ENCODE peak calls at places on chromosome 6, in seven cellular contexts. H, B, A, M, E, G and Z are unnamed samples. For H3K4me1 and H3K36me3, the result is how much of the 10 kb centered on the place peaks cover.

GRCh38 chr6:163651910-163652309 is 237.4 kb downstream of the QKI start:
- DNase-seq in A (no peak), H (no peak), M (no peak), G (no peak), E (no peak), B (no peak), Z (no peak)

GRCh38 chr6:41638002-41638800 is at the start of gene MDFI:
- DNase-seq in E (peak), M (no peak), A (no peak), B (no peak), H (no peak), G (no peak), Z (no peak)

GRCh38 chr6:119312875-119313338 is 36.7 kb downstream of the MAN1A1 start:
- DNase-seq in G (no peak), M (peak), H (no peak), B (no peak), E (no peak), A (no peak), Z (no peak)

GRCh38 chr6:159966981-159967380 is 1.9 kb upstream of the IGF2R start:
- DNase-seq in A (no peak), B (no peak), H (no peak), M (no peak), E (no peak), G (no peak), Z (no peak)

GRCh38 chr6:138309695-138310094 is 68.0 kb upstream of the SMIM28 start:
- DNase-seq in A (no peak), B (no peak), M (no peak), H (no peak), G (peak), E (no peak), Z (no peak)

GRCh38 chr6:111353914-111354464 is 129.0 kb downstream of the REV3L start:
- DNase-seq in H (no peak), A (no peak), G (no peak), B (no peak), E (peak), M (no peak), Z (no peak)

GRCh38 chr6:165697171-165697570 is 34.1 kb upstream of the PDE10A start:
- DNase-seq in H (no peak), G (no peak), A (no peak), M (no peak), E (no peak), B (no peak), Z (no peak)

GRCh38 chr6:26336355-26337198 is 28.4 kb upstream of the BTN3A2 start:
- DNase-seq in E (no peak), G (no peak), B (no peak), A (no peak), M (no peak), H (no peak), Z (no peak)

GRCh38 chr6:108942556-108943492 is 94.6 kb downstream of the ARMC2 start:
- DNase-seq in B (no peak), H (no peak), G (peak), E (no peak), A (no peak), M (no peak), Z (no peak)

GRCh38 chr6:133240511-133241087 is 558 bp upstream of the EYA4 start:
- DNase-seq in M (no peak), B (peak), A (no peak), E (peak), G (no peak), H (no peak), Z (no peak)

GRCh38 chr6:107607109-107607508 is 117.2 kb downstream of the SOBP start:
- DNase-seq in B (peak), H (no peak), E (no peak), G (no peak), A (no peak), M (no peak), Z (no peak)

GRCh38 chr6:53031281-53031680 is 33.9 kb upstream of the FBXO9 start:
- DNase-seq in E (no peak), M (no peak), H (no peak), A (no peak), B (no peak), G (no peak), Z (no peak)

DNA sequence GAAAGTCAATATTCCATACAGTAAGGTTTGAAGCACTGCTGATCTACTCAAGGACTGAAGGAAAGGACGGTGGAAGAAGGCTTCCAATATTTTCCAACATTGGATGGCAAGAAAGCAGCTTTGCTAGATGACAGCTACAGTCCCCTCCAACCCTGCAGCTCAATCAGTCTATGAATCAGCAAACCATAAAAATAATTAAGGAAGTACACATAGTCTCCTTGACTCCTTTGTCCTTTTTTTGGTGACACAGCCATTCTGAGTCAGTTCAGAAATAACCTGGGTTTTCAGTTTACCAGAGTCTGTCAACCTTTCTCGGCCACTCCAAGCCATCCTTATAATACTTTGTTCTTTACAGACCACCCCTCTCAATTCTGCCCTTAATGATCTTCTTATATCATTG is 232.5 kb downstream of the IBTK start:
- DNase-seq in E (no peak), A (no peak), M (no peak), G (no peak), B (no peak), H (no peak), Z (no peak)
- H3K4me1 ChIP-seq in E (under half), A (under half), M (under half), G (under half), B (under half), H (under half), Z (under half)

GRCh38 chr6:136112262-136112661 is 137.8 kb downstream of the MTFR2 start:
- DNase-seq in B (no peak), A (no peak), E (no peak), H (no peak), G (no peak), M (no peak), Z (no peak)

GRCh38 chr6:136115941-136116340 is 134.2 kb downstream of the MTFR2 start:
- DNase-seq in A (no peak), H (no peak), E (no peak), G (no peak), B (no peak), M (no peak), Z (no peak)

GRCh38 chr6:136114661-136115060 is 135.4 kb downstream of the MTFR2 start:
- DNase-seq in A (peak), E (no peak), B (no peak), H (no peak), G (no peak), M (peak), Z (no peak)

GRCh38 chr6:136111831-136112230 is 138.3 kb downstream of the MTFR2 start:
- DNase-seq in G (no peak), M (no peak), E (no peak), H (no peak), B (no peak), A (no peak), Z (no peak)

DNA sequence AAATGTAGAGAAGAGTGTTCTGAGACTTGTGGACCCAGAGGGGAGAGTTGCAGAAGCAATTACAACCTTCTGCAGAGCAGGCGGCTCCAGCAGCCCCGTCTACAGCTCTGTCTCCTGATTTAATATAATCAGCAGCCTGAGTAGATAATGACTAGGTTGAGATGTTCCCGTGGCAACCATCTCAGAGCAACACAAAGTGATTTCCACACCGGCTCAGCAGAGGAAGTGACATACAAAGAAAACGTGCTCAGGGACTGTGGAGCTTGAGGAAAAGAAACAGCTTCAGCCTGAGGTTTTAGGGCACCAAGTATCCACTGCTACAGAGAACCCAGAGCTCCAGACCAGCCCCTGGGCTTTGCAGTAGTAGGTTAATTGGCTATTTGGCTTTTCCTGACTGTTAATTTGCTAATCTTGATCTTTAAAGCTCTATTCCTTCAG is 136.4 kb downstream of the MTFR2 start:
- DNase-seq in B (peak), G (no peak), A (no peak), M (peak), H (no peak), E (peak), Z (no peak)
- TF ChIP-seq POLR2AphosphoS5 in B (no peak), G (peak), A (no peak), M (no peak), H (no peak), E (no peak), Z (no peak)

DNA sequence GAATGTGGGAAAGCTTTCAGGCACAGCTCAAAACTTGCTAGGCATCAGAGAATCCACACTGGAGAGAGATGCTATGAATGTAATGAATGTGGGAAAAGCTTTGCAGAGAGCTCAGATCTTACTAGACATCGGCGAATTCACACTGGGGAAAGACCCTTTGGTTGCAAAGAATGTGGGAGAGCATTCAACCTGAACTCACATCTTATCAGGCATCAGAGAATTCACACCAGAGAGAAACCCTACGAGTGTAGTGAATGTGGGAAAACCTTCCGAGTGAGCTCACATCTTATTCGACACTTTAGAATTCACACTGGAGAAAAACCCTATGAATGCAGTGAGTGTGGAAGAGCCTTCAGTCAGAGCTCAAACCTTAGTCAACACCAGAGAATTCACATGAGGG is 8.7 kb downstream of the ZNF165 start:
- DNase-seq in A (no peak), M (no peak), G (no peak), B (no peak), E (no peak), H (no peak), Z (no peak)
- H3K36me3 ChIP-seq in A (half or more), M (under half), G (under half), B (under half), E (half or more), H (under half), Z (under half)

DNA sequence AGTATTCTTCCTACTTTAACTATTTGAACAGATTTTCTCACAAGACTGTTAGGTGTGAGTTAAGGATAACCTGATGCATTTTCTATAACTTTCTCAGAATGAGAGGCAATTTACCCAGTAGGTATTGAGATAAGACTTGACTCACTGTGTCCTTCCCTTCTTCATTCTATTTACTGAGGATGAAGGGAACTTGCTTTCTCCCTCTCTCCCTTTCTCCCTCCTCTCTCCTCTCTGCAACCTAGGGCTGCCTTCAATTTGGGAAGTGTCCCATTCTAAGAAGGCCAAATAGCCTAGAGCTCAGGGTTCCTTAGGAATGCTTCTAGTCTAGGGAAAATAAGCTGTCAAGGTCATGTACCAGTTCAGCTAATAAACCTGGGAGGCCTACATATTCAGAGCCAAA is 3.2 kb downstream of the ECHDC1 start:
- DNase-seq in E (no peak), B (no peak), M (no peak), H (no peak), A (no peak), G (no peak), Z (no peak)
- H3K4me1 ChIP-seq in E (half or more), B (half or more), M (under half), H (under half), A (half or more), G (half or more), Z (under half)

GRCh38 chr6:27873101-27874030 is 38.8 kb downstream of the OR2B2 start:
- DNase-seq in H (peak), E (peak), A (peak), G (no peak), B (no peak), M (peak), Z (peak)
- TF ChIP-seq POLR2AphosphoS5 in H (peak), E (peak), A (peak), G (peak), B (peak), M (peak), Z (no peak)

DNA sequence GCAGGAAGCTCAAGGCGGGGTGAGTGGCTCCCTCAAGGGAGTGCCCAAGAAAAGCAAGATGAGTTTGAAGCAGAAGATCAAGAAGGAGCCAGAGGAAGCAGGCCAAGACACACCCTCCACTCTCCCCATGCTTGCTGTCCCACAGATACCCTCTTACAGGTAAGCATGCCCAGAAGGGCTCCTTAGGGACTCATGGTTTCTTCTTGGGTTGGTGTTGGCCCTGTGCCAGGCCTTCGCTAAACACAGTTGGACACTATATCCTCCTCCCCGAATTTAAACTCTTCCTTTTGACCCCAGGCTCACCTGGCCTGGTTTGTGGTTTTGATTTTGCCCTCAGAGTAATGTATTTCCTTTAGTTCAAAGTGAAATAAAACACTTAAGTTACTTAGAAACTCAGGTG is 5.1 kb downstream of the BRPF3 start:
- DNase-seq in A (no peak), M (no peak), G (no peak), B (no peak), E (no peak), H (no peak), Z (no peak)
- H3K36me3 ChIP-seq in A (half or more), M (under half), G (under half), B (under half), E (under half), H (under half), Z (under half)

GRCh38 chr6:31399589-31400466 is 3.6 kb upstream of the MICA start:
- DNase-seq in H (peak), A (peak), E (peak), B (peak), G (peak), M (peak), Z (peak)
- H3K4me1 ChIP-seq in H (under half), A (half or more), E (under half), B (half or more), G (half or more), M (under half), Z (under half)

GRCh38 chr6:2962636-2963035 is 8.7 kb downstream of the SERPINB6 start:
- DNase-seq in H (no peak), M (no peak), A (no peak), E (no peak), G (no peak), B (no peak), Z (no peak)
- TF ChIP-seq POLR2AphosphoS5 in H (no peak), M (no peak), A (no peak), E (no peak), G (no peak), B (no peak), Z (no peak)

GRCh38 chr6:130869681-130870080 is 42.5 kb downstream of the SMLR1 start:
- DNase-seq in A (no peak), G (no peak), M (no peak), E (no peak), H (no peak), B (no peak), Z (no peak)

GRCh38 chr6:130872250-130873095 is 45.3 kb downstream of the SMLR1 start:
- DNase-seq in B (peak), E (peak), M (peak), H (peak), G (no peak), A (peak), Z (peak)

GRCh38 chr6:130864344-130864743 is 37.1 kb downstream of the SMLR1 start:
- DNase-seq in E (no peak), A (no peak), M (no peak), B (no peak), H (no peak), G (no peak), Z (no peak)

GRCh38 chr6:130865793-130866192 is 38.6 kb downstream of the SMLR1 start:
- DNase-seq in H (no peak), A (no peak), M (no peak), B (no peak), E (no peak), G (no peak), Z (no peak)

GRCh38 chr6:130870179-130870881 is 43.1 kb downstream of the SMLR1 start:
- DNase-seq in M (no peak), E (no peak), B (no peak), A (no peak), H (no peak), G (no peak), Z (no peak)
- H3K36me3 ChIP-seq in M (under half), E (under half), B (under half), A (under half), H (under half), G (under half), Z (under half)

GRCh38 chr6:30200551-30201281 is 12.5 kb downstream of the TRIM26 start:
- DNase-seq in E (no peak), H (no peak), B (no peak), G (no peak), M (no peak), A (no peak), Z (no peak)
- H3K4me1 ChIP-seq in E (under half), H (under half), B (under half), G (under half), M (under half), A (under half), Z (under half)